ENCODE peak calls at places on chromosomes 16 and 17, in nine cellular contexts. C is heart left ventricle, S is AG04450, Z is stomach, M is Peyer's patch, D is left ventricle myocardium inferior, J is cardiac muscle cell, G is esophagus squamous epithelium, W is T-helper 17 cell. L is an unnamed sample. For H3K9me3, the result is how much of the 10 kb centered on the place peaks cover.

GRCh38 chr16:50065624-50066481 is at the start of gene HEATR3:
- DNase-seq in C (peak), S (peak), Z (peak), M (peak), D (peak), J (peak), G (peak), W (peak), L (peak)

GRCh38 chr16:14419817-14420216 is 210.2 kb downstream of the PARN start:
- DNase-seq in C (no peak), S (no peak), Z (no peak), M (no peak), D (no peak), J (no peak), G (no peak), W (no peak), L (no peak)

GRCh38 chr17:63961355-63962207 is 11.1 kb downstream of the SCN4A start:
- DNase-seq in C (peak), S (no peak), Z (peak), M (peak), D (peak), J (peak), G (no peak), W (no peak), L (peak)

GRCh38 chr17:60345233-60345632 is 46.7 kb downstream of the USP32 start:
- DNase-seq in C (no peak), S (no peak), Z (no peak), M (no peak), D (no peak), J (no peak), G (no peak), W (no peak), L (no peak)

GRCh38 chr17:66782866-66783265 is 52.1 kb upstream of the CACNG5 start:
- DNase-seq in C (no peak), S (no peak), Z (no peak), M (no peak), D (no peak), J (no peak), G (no peak), W (no peak), L (no peak)

GRCh38 chr17:37725601-37726146 is 19.2 kb downstream of the HNF1B start:
- DNase-seq in C (no peak), S (no peak), Z (no peak), M (peak), D (no peak), J (no peak), G (no peak), W (no peak), L (no peak)

GRCh38 chr16:86680137-86680536 is 101.8 kb downstream of the FOXL1 start:
- DNase-seq in C (peak), S (peak), Z (no peak), M (no peak), D (peak), J (peak), G (no peak), W (no peak), L (no peak)

GRCh38 chr16:57178793-57179212 is 7.0 kb downstream of the PSME3IP1 start:
- DNase-seq in C (no peak), S (no peak), Z (no peak), M (no peak), D (no peak), J (no peak), G (no peak), W (no peak), L (no peak)

GRCh38 chr16:3536271-3536671 is 35.5 kb downstream of the CLUAP1 start:
- DNase-seq in C (no peak), S (peak), Z (no peak), M (no peak), D (no peak), J (peak), G (no peak), W (no peak), L (no peak)

GRCh38 chr17:8946476-8946875 is 19.0 kb downstream of the PIK3R5 start:
- DNase-seq in C (no peak), S (no peak), Z (no peak), M (no peak), D (no peak), J (peak), G (no peak), W (no peak), L (no peak)

GRCh38 chr17:28230011-28230410 is 89.0 kb upstream of the TMEM97 start:
- DNase-seq in C (no peak), S (no peak), Z (no peak), M (peak), D (no peak), J (no peak), G (no peak), W (no peak), L (no peak)

GRCh38 chr17:55158439-55158838 is 106.3 kb upstream of the HLF start:
- DNase-seq in C (no peak), S (no peak), Z (no peak), M (no peak), D (no peak), J (peak), G (no peak), W (no peak), L (no peak)

GRCh38 chr16:50572700-50573099 is 24.5 kb downstream of the NKD1 start:
- DNase-seq in C (no peak), S (no peak), Z (no peak), M (no peak), D (no peak), J (no peak), G (no peak), W (no peak), L (no peak)

GRCh38 chr16:69286941-69287713 is 24.0 kb upstream of the VPS4A start:
- DNase-seq in C (peak), S (peak), Z (no peak), M (peak), D (peak), J (peak), G (no peak), W (peak), L (peak)

GRCh38 chr17:8939496-8940334 is 25.8 kb downstream of the PIK3R5 start:
- DNase-seq in C (no peak), S (no peak), Z (no peak), M (no peak), D (no peak), J (no peak), G (no peak), W (no peak), L (no peak)

GRCh38 chr17:4304417-4305027 is 40.7 kb upstream of the ANKFY1 start:
- DNase-seq in C (no peak), S (no peak), Z (peak), M (peak), D (no peak), J (peak), G (no peak), W (peak), L (no peak)

GRCh38 chr17:29588561-29589411 is 662 bp downstream of the GIT1 start:
- DNase-seq in C (peak), S (no peak), Z (no peak), M (peak), D (no peak), J (peak), G (no peak), W (no peak), L (no peak)

GRCh38 chr16:19098173-19098572 is 15.6 kb upstream of the ITPRIPL2 start:
- DNase-seq in C (no peak), S (no peak), Z (no peak), M (peak), D (no peak), J (no peak), G (no peak), W (no peak), L (no peak)

GRCh38 chr17:3917391-3917931 is 1.2 kb upstream of the P2RX1 start:
- DNase-seq in C (peak), S (no peak), Z (peak), M (peak), D (peak), J (peak), G (no peak), W (no peak), L (no peak)

GRCh38 chr16:86321491-86321890 is 188.8 kb upstream of the FOXF1 start:
- DNase-seq in C (no peak), S (no peak), Z (no peak), M (no peak), D (no peak), J (no peak), G (no peak), W (no peak), L (no peak)

GRCh38 chr17:66531826-66532439 is 229.5 kb downstream of the PRKCA start:
- DNase-seq in C (no peak), S (no peak), Z (no peak), M (no peak), D (no peak), J (no peak), G (no peak), W (no peak), L (no peak)

GRCh38 chr17:78324391-78325075 is 35.3 kb downstream of the SOCS3 start:
- DNase-seq in C (peak), S (peak), Z (no peak), M (peak), D (peak), J (peak), G (no peak), W (no peak), L (peak)

GRCh38 chr16:68754117-68754792 is 17.2 kb downstream of the CDH1 start:
- DNase-seq in C (no peak), S (no peak), Z (no peak), M (peak), D (no peak), J (no peak), G (no peak), W (no peak), L (no peak)

GRCh38 chr17:48555183-48555615 is 10.3 kb upstream of the HOXB2 start:
- DNase-seq in C (no peak), S (peak), Z (no peak), M (no peak), D (no peak), J (peak), G (no peak), W (no peak), L (no peak)

GRCh38 chr16:61128545-61129323 is 907.5 kb downstream of the CDH8 start:
- DNase-seq in C (no peak), S (no peak), Z (no peak), M (no peak), D (no peak), J (no peak), G (no peak), W (no peak), L (no peak)

GRCh38 chr16:23148513-23149266 is 562 bp downstream of the USP31 start:
- DNase-seq in C (peak), S (no peak), Z (peak), M (peak), D (peak), J (peak), G (peak), W (peak), L (peak)

GRCh38 chr16:75068075-75068474 is 48.5 kb downstream of the LDHD start:
- DNase-seq in C (no peak), S (no peak), Z (no peak), M (no peak), D (no peak), J (no peak), G (no peak), W (no peak), L (no peak)

GRCh38 chr16:1123525-1124230 is 27.6 kb upstream of the C1QTNF8 start:
- DNase-seq in C (no peak), S (no peak), Z (no peak), M (no peak), D (no peak), J (no peak), G (no peak), W (no peak), L (no peak)

GRCh38 chr17:82173351-82174041 is 39.1 kb downstream of the CCDC57 start:
- DNase-seq in C (no peak), S (no peak), Z (no peak), M (no peak), D (no peak), J (no peak), G (no peak), W (no peak), L (no peak)

GRCh38 chr17:80999224-81000088 is 7.8 kb downstream of the CHMP6 start:
- DNase-seq in C (no peak), S (no peak), Z (no peak), M (no peak), D (no peak), J (no peak), G (no peak), W (no peak), L (no peak)

GRCh38 chr17:752620-753219 is 656 bp upstream of the GEMIN4 start:
- DNase-seq in C (peak), S (peak), Z (peak), M (peak), D (peak), J (peak), G (no peak), W (no peak), L (peak)

GRCh38 chr16:89141884-89142267 is 29.7 kb upstream of the CDH15 start:
- DNase-seq in C (no peak), S (no peak), Z (no peak), M (no peak), D (no peak), J (no peak), G (no peak), W (no peak), L (no peak)

GRCh38 chr16:74759564-74759963 is 15.1 kb downstream of the FA2H start:
- DNase-seq in C (no peak), S (no peak), Z (no peak), M (peak), D (no peak), J (no peak), G (no peak), W (no peak), L (no peak)

GRCh38 chr17:8163978-8164814 is 1.4 kb upstream of the VAMP2 start:
- DNase-seq in C (peak), S (no peak), Z (peak), M (peak), D (peak), J (peak), G (no peak), W (peak), L (peak)

GRCh38 chr17:12406623-12407228 is 259.0 kb upstream of the MYOCD start:
- DNase-seq in C (no peak), S (no peak), Z (no peak), M (no peak), D (no peak), J (no peak), G (no peak), W (no peak), L (no peak)

GRCh38 chr16:53421248-53421647 is 13.0 kb upstream of the RBL2 start:
- DNase-seq in C (no peak), S (no peak), Z (no peak), M (no peak), D (no peak), J (no peak), G (no peak), W (no peak), L (no peak)
- H3K9me3 ChIP-seq in C (under half), S (under half), Z (under half), M (under half), D (under half), J (under half), G (under half), W (under half), L (under half)

GRCh38 chr16:35447010-35447558 is 1987.7 kb downstream of the TP53TG3F start:
- DNase-seq in C (no peak), S (no peak), Z (no peak), M (no peak), D (no peak), J (no peak), G (no peak), W (no peak), L (no peak)

GRCh38 chr16:35449663-35450062 is 1990.3 kb downstream of the TP53TG3F start:
- DNase-seq in C (no peak), S (no peak), Z (no peak), M (no peak), D (no peak), J (no peak), G (no peak), W (no peak), L (no peak)

GRCh38 chr16:35450648-35451047 is 1991.2 kb downstream of the TP53TG3F start:
- DNase-seq in C (no peak), S (no peak), Z (no peak), M (no peak), D (no peak), J (no peak), G (no peak), W (no peak), L (no peak)

DNA sequence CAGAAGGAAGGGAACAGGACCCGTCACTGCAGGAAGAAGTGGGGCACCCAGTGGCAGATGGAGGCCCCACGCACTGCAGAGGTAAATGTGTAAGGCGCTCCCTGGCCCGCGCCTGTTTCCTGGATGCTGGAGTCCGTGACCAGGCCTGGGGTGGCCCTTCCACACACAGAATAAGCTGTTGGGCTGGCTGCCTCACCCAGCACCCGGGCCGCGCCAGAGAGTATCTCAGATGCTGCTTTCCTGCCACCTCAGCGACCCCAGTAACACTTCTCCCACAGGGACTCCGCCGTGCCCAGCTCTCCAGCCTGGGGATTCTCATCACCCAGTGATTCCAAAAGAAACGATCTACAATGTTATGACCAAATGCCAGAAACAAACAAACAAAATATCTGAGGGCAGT is 1993.1 kb downstream of the TP53TG3F start:
- DNase-seq in C (no peak), S (no peak), Z (no peak), M (no peak), D (no peak), J (no peak), G (no peak), W (no peak), L (no peak)
- H3K9me3 ChIP-seq in C (under half), S (half or more), Z (half or more), M (under half), D (half or more), J (under half), G (under half), W (under half), L (under half)

DNA sequence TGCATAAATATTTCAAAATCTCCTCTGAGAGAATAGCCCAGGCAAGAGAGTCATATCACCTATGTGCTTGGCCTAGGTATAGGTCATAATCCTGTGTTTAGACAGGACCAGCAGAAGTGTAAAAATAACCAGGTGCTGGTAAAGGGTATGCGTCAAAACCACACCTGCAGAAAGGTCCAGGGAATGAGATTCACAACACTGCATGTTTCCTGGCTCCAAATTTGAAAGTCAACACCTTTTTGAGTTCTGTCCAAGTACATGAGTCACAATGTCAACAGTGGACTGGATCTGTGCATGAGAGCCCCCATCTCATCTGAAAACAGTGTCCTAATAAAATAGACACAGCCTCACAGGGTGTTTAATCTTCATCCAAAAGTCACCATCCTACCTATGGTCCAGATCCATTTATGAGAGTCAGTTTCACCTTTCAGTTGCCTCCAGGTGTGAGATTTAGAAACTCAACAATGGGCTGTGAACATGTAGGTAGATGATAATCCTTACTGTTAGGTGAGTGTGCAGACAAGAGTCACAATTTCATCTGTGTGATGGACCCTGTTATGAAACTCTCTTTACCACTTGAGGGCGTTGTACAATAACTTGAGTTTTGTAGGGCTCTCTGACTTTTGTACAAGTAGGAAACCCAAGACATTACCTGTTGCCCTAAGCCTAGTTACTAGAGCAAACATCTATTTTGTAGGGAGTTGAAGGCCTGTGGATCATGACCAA is 2100.7 kb downstream of the TP53TG3F start:
- DNase-seq in C (no peak), S (no peak), Z (no peak), M (no peak), D (no peak), J (no peak), G (no peak), W (no peak), L (no peak)
- H3K9me3 ChIP-seq in C (under half), S (under half), Z (under half), M (under half), D (under half), J (under half), G (under half), W (under half), L (under half)

DNA sequence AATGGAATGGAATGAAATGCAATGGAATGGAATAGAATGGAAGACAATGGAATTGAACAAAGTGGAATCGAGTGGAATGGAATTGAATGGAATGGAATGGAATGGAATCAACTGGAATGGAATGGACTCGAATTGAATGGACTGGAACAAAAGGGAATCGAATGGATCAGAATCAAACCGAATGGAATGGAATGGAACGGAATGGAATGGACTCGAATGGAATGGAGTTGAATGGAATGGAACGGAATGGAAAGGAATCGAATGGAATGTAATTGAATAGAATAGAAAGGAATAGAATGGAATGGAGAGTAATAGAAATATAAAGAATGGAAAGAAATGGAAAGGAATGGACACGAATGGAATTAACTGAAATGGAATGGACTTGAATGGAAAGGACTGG is 475.2 kb upstream of the WSB1 start:
- DNase-seq in C (no peak), S (peak), Z (no peak), M (no peak), D (no peak), J (peak), G (no peak), W (no peak), L (no peak)
- H3K9me3 ChIP-seq in C (half or more), S (half or more), Z (half or more), M (under half), D (half or more), J (under half), G (under half), W (under half), L (under half)

GRCh38 chr17:43943769-43944418 is 1.6 kb upstream of the PPY start:
- DNase-seq in C (peak), S (peak), Z (peak), M (peak), D (peak), J (peak), G (peak), W (peak), L (peak)
- H3K9me3 ChIP-seq in C (under half), S (under half), Z (under half), M (under half), D (under half), J (under half), G (under half), W (under half), L (under half)

GRCh38 chr16:54903047-54903446 is 27.6 kb upstream of the IRX5 start:
- DNase-seq in C (no peak), S (no peak), Z (no peak), M (no peak), D (no peak), J (no peak), G (no peak), W (no peak), L (no peak)
- H3K9me3 ChIP-seq in C (under half), S (under half), Z (under half), M (under half), D (under half), J (under half), G (under half), W (under half), L (under half)

DNA sequence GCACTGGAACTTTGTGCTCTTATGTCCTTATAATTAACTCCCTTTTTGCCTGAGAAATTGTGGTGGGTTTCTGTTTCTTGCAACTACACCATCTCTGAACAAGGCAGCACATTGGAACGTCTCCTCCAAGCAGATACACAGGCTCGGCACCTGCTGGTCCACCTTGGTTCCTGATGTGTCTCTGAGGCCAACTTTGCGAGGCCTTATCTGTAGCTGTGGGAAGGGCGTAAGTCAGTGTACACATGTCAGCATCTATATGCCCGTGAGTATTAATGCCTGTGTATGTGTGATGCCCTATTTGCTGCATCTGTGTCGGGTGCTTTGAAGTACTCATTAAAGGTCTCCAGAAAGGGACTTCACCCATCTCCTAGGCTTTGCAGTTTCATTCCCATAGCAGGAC is 17.5 kb downstream of the GP2 start:
- DNase-seq in C (no peak), S (no peak), Z (no peak), M (no peak), D (no peak), J (no peak), G (no peak), W (no peak), L (no peak)
- H3K9me3 ChIP-seq in C (under half), S (under half), Z (under half), M (under half), D (under half), J (under half), G (under half), W (under half), L (under half)